ENCODE peak calls at places on chromosomes 1 and 21, in six cellular contexts. E, D, U, S, M and X are unnamed samples.

GRCh38 chr1:160070243-160071163 is 543 bp upstream of the KCNJ10 start:
- DNase-seq in D (peak; percentile 91), E (peak; percentile 79), S (peak; percentile 19), M (peak; percentile 49), U (peak; percentile 66), X (peak; percentile 89)

GRCh38 chr1:59142663-59143487 is 154.0 kb upstream of the FGGY start:
- DNase-seq in U (no peak), E (no peak), D (no peak), S (peak; percentile 83), M (peak; percentile 73), X (no peak)

GRCh38 chr1:9371391-9371935 is 78.8 kb downstream of the SPSB1 start:
- DNase-seq in U (peak; percentile 61), S (peak; percentile 25), M (peak; percentile 66), E (peak; percentile 63), D (no peak), X (peak; percentile 81)

GRCh38 chr1:106290805-106291537 is 765.5 kb upstream of the PRMT6 start:
- DNase-seq in U (no peak), E (no peak), S (no peak), D (no peak), M (no peak), X (no peak)

GRCh38 chr1:222777977-222778376 is 36.9 kb upstream of the DISP1 start:
- DNase-seq in S (no peak), M (no peak), U (no peak), D (no peak), E (no peak), X (no peak)

GRCh38 chr1:115240321-115240720 is 97.7 kb downstream of the NGF start:
- DNase-seq in U (no peak), M (no peak), E (no peak), S (no peak), D (no peak), X (no peak)

GRCh38 chr21:26487981-26488480 is 85.1 kb downstream of the CYYR1 start:
- DNase-seq in U (no peak), S (no peak), E (no peak), D (no peak), M (no peak), X (no peak)

GRCh38 chr1:77538956-77539509 is 143.4 kb downstream of the ZZZ3 start:
- DNase-seq in S (peak; percentile 77), U (no peak), M (no peak), D (no peak), E (no peak), X (no peak)

GRCh38 chr1:219220945-219221344 is 47.3 kb downstream of the LYPLAL1 start:
- DNase-seq in M (no peak), S (peak; percentile 23), E (no peak), D (no peak), U (no peak), X (no peak)

GRCh38 chr1:31753623-31754349 is 10.4 kb downstream of the ADGRB2 start:
- DNase-seq in E (peak; percentile 61), D (no peak), M (peak; percentile 28), S (no peak), U (peak; percentile 77), X (peak; percentile 72)

GRCh38 chr21:28521932-28522826 is 470.5 kb downstream of the LTN1 start:
- DNase-seq in U (no peak), M (no peak), D (no peak), S (no peak), E (no peak), X (no peak)

GRCh38 chr1:201739492-201740085 is 89.4 kb upstream of the IPO9 start:
- DNase-seq in E (peak; percentile 74), S (no peak), M (peak; percentile 71), D (peak; percentile 80), U (no peak), X (peak; percentile 68)

GRCh38 chr1:31273619-31274018 is 23.0 kb downstream of the SNRNP40 start:
- DNase-seq in S (no peak), E (no peak), D (no peak), U (no peak), M (no peak), X (no peak)

GRCh38 chr1:167627865-167628641 is 2.0 kb upstream of the RCSD1 start:
- DNase-seq in U (peak; percentile 58), S (no peak), M (no peak), E (peak; percentile 31), D (peak; percentile 84), X (no peak)

GRCh38 chr1:169160845-169161511 is 54.5 kb downstream of the ATP1B1 start:
- DNase-seq in E (no peak), M (no peak), D (no peak), S (no peak), U (no peak), X (no peak)

GRCh38 chr1:59990470-59990869 is 63.9 kb upstream of the CYP2J2 start:
- DNase-seq in S (no peak), E (no peak), M (no peak), D (no peak), U (no peak), X (no peak)

GRCh38 chr1:20399196-20399595 is 86.8 kb downstream of the CAMK2N1 start:
- DNase-seq in U (no peak), D (no peak), E (no peak), S (no peak), M (no peak), X (no peak)

GRCh38 chr1:24228312-24228711 is 41.2 kb upstream of the IFNLR1 start:
- DNase-seq in S (no peak), D (no peak), U (no peak), M (no peak), E (no peak), X (no peak)

GRCh38 chr1:232968965-232969364 is 18.6 kb downstream of the NTPCR start:
- DNase-seq in S (peak; percentile 38), E (peak; percentile 61), U (no peak), D (no peak), M (peak; percentile 78), X (peak; percentile 21)

GRCh38 chr1:233299450-233299849 is 3.9 kb upstream of the PCNX2 start:
- DNase-seq in S (no peak), E (no peak), M (no peak), U (no peak), D (no peak), X (no peak)

GRCh38 chr1:87942165-87942564 is 613.5 kb downstream of the LMO4 start:
- DNase-seq in S (peak; percentile 35), U (no peak), M (peak; percentile 45), D (no peak), E (peak; percentile 20), X (no peak)

GRCh38 chr1:150513275-150513885 is 2.2 kb upstream of the FALEC start:
- DNase-seq in M (no peak), U (no peak), E (no peak), D (no peak), S (no peak), X (no peak)

GRCh38 chr1:202599669-202600431 is 110.4 kb downstream of the SYT2 start:
- DNase-seq in U (peak; percentile 77), M (peak; percentile 59), D (no peak), E (peak; percentile 54), S (peak; percentile 51), X (peak; percentile 78)